ENCODE peak calls at places on chromosomes 3 and 15, in four cellular contexts. X is neural crest cell; K is stimulated activated CD4-positive, alpha-beta T cell treated with anti-CD3 and anti-CD28 coated beads, Interleukin-1b, Interleukin-23, amount 100 ng/mL, for 48 hours; Y is activated gamma-delta T cell treated with Interleukin-2 at 50 U/mL for 16 hours. F is an unnamed sample.

GRCh38 chr3:72341943-72342342 is 506.3 kb downstream of the SHQ1 start:
- DNase-seq in X (no peak), K (no peak), Y (no peak), F (no peak)

GRCh38 chr3:30495172-30496124 is 111.0 kb upstream of the TGFBR2 start:
- DNase-seq in X (no peak), K (no peak), Y (no peak), F (no peak)

GRCh38 chr3:78847603-78848002 is 920.2 kb downstream of the ROBO1 start:
- DNase-seq in X (no peak), K (no peak), Y (no peak), F (no peak)

GRCh38 chr15:74625693-74626092 is 10.1 kb downstream of the CLK3 start:
- DNase-seq in X (no peak), K (no peak), Y (no peak), F (no peak)

GRCh38 chr15:83200162-83200561 is 7.5 kb downstream of the HDGFL3 start:
- DNase-seq in X (no peak), K (no peak), Y (no peak), F (no peak)

GRCh38 chr15:70158996-70159355 is 61.3 kb upstream of the TLE3 start:
- DNase-seq in X (no peak), K (no peak), Y (no peak), F (no peak)

GRCh38 chr15:98649996-98650870 is 1.9 kb downstream of the IGF1R start:
- DNase-seq in X (peak; percentile 15), K (peak; percentile 40), Y (peak; percentile 40), F (peak; percentile 25)

GRCh38 chr3:43171770-43172169 is 65.9 kb upstream of the POMGNT2 start:
- DNase-seq in X (no peak), K (no peak), Y (no peak), F (no peak)

GRCh38 chr3:1587426-1587825 is 494.6 kb downstream of the CNTN6 start:
- DNase-seq in X (no peak), K (no peak), Y (no peak), F (no peak)

GRCh38 chr15:87604857-87605446 is 651.6 kb downstream of the NTRK3 start:
- DNase-seq in X (peak; percentile 34), K (peak; percentile 3), Y (no peak), F (no peak)

GRCh38 chr3:52685285-52685704 is 418 bp downstream of the PBRM1 start:
- DNase-seq in X (peak; percentile 66), K (peak; percentile 89), Y (peak; percentile 67), F (peak; percentile 75)

GRCh38 chr3:166111562-166111961 is 274.3 kb upstream of the BCHE start:
- DNase-seq in X (no peak), K (no peak), Y (no peak), F (no peak)

GRCh38 chr15:53404930-53405493 is 354.5 kb downstream of the WDR72 start:
- DNase-seq in X (no peak), K (no peak), Y (no peak), F (no peak)

GRCh38 chr3:23823620-23824019 is 17.9 kb downstream of the UBE2E1 start:
- DNase-seq in X (no peak), K (no peak), Y (no peak), F (no peak)

F was measured in prostate gland.